ENCODE peak calls at places on chromosomes 3 and 15, in eight cellular contexts. J is astrocyte of the spinal cord, Q is fibroblast of mammary gland, U is heart left ventricle, C is neuronal stem cell, Y is cardiac fibroblast, M is mammary epithelial cell, P is body of pancreas. A is an unnamed sample.

GRCh38 chr15:57525581-57525980 is 66.1 kb upstream of the MYZAP start:
- DNase-seq in M (no peak), C (no peak), P (no peak), J (no peak), Q (no peak), Y (no peak), U (no peak), A (no peak)

GRCh38 chr3:105957722-105958121 is 88.9 kb upstream of the CBLB start:
- DNase-seq in M (peak; percentile 77), Q (peak; percentile 75), C (no peak), U (no peak), P (no peak), J (peak; percentile 44), Y (no peak), A (peak; percentile 50)

GRCh38 chr15:89075121-89075640 is 13.1 kb upstream of the ABHD2 start:
- DNase-seq in J (no peak), C (no peak), P (no peak), Y (no peak), M (peak; percentile 59), U (no peak), Q (no peak), A (no peak)

GRCh38 chr3:142981108-142981507 is 17.6 kb upstream of the PAQR9 start:
- DNase-seq in J (no peak), Y (no peak), U (no peak), Q (no peak), C (no peak), M (no peak), P (no peak), A (no peak)

GRCh38 chr3:142180761-142181362 is 31.5 kb upstream of the TFDP2 start:
- DNase-seq in U (no peak), Y (peak; percentile 73), Q (peak; percentile 51), P (peak; percentile 14), J (peak; percentile 33), C (peak; percentile 14), M (peak; percentile 1), A (peak; percentile 71)

GRCh38 chr3:68428495-68428894 is 503.9 kb downstream of the TAFA4 start:
- DNase-seq in M (no peak), U (no peak), Y (no peak), J (no peak), P (no peak), C (no peak), Q (no peak), A (no peak)

GRCh38 chr3:139430467-139430866 is 41.0 kb upstream of the COPB2 start:
- DNase-seq in P (no peak), C (no peak), Q (no peak), U (no peak), J (no peak), M (peak; percentile 4), Y (no peak), A (no peak)

GRCh38 chr3:101850327-101851048 is 1.2 kb downstream of the NFKBIZ start:
- DNase-seq in C (no peak), J (peak; percentile 80), Y (peak; percentile 74), M (peak; percentile 49), P (no peak), U (no peak), Q (peak; percentile 85), A (peak; percentile 79)

GRCh38 chr3:159872374-159873109 is 116.1 kb upstream of the IL12A start:
- DNase-seq in J (peak; percentile 92), U (no peak), C (no peak), M (peak; percentile 91), Q (peak; percentile 95), Y (peak; percentile 66), P (no peak), A (peak; percentile 86)

GRCh38 chr3:56858331-56858730 is 56.6 kb upstream of the ARHGEF3 start:
- DNase-seq in Q (no peak), J (no peak), U (no peak), C (no peak), Y (no peak), P (no peak), M (peak; percentile 52), A (no peak)

GRCh38 chr3:14771593-14772497 is 46.9 kb upstream of the FGD5 start:
- DNase-seq in C (no peak), Y (no peak), U (no peak), J (no peak), P (peak; percentile 51), M (no peak), Q (no peak), A (no peak)

GRCh38 chr15:47027322-47027946 is 689.9 kb upstream of the SEMA6D start:
- DNase-seq in Q (no peak), M (no peak), U (no peak), Y (no peak), P (no peak), C (no peak), J (no peak), A (no peak)

GRCh38 chr3:184228376-184229137 is 828 bp upstream of the VWA5B2 start:
- DNase-seq in J (no peak), Y (no peak), U (no peak), Q (no peak), C (no peak), P (no peak), M (no peak), A (no peak)

GRCh38 chr15:73630030-73630429 is 3.2 kb downstream of the NPTN start:
- DNase-seq in Q (no peak), Y (no peak), J (no peak), U (no peak), M (peak; percentile 27), C (no peak), P (no peak), A (no peak)

GRCh38 chr15:47620960-47621681 is 96.2 kb upstream of the SEMA6D start:
- DNase-seq in C (no peak), Q (peak; percentile 51), Y (no peak), J (no peak), P (no peak), M (peak; percentile 49), U (no peak), A (no peak)

GRCh38 chr15:92801774-92802464 is 98.2 kb upstream of the CHD2 start:
- DNase-seq in P (peak; percentile 47), C (no peak), Q (peak; percentile 94), J (peak; percentile 89), Y (peak; percentile 95), U (peak; percentile 60), M (peak; percentile 73), A (peak; percentile 95)

GRCh38 chr15:55799287-55800212 is 56.6 kb upstream of the PRTG start:
- DNase-seq in J (peak; percentile 59), Y (peak; percentile 69), P (no peak), U (no peak), C (peak; percentile 69), M (no peak), Q (peak; percentile 66), A (peak; percentile 70)

GRCh38 chr15:38398134-38398533 is 55.8 kb upstream of the FAM98B start:
- DNase-seq in C (no peak), U (peak; percentile 68), J (peak; percentile 99), M (peak; percentile 95), Y (peak; percentile 90), P (peak; percentile 17), Q (peak; percentile 100), A (peak; percentile 94)

GRCh38 chr15:75161788-75162414 is 39.8 kb upstream of the C15orf39 start:
- DNase-seq in J (no peak), M (no peak), U (no peak), Y (peak; percentile 62), C (no peak), P (no peak), Q (peak; percentile 24), A (peak; percentile 61)

GRCh38 chr3:172595648-172596393 is 72.6 kb upstream of the TNFSF10 start:
- DNase-seq in P (peak; percentile 58), C (peak; percentile 11), Q (peak; percentile 76), Y (peak; percentile 64), J (peak; percentile 71), M (peak; percentile 65), U (no peak), A (peak; percentile 77)

GRCh38 chr3:67655364-67656121 is 1.1 kb upstream of the SUCLG2 start:
- DNase-seq in Q (no peak), Y (no peak), C (no peak), P (no peak), U (no peak), M (no peak), J (no peak), A (no peak)

GRCh38 chr3:15676259-15676658 is 74.7 kb downstream of the BTD start:
- DNase-seq in U (no peak), Q (no peak), J (no peak), P (no peak), Y (no peak), M (peak; percentile 35), C (no peak), A (no peak)

GRCh38 chr3:158936530-158937113 is 134.8 kb downstream of the MFSD1 start:
- DNase-seq in U (no peak), Y (no peak), P (no peak), Q (no peak), J (no peak), C (no peak), M (no peak), A (no peak)

GRCh38 chr3:196138927-196139680 is 57.2 kb upstream of the TFRC start:
- DNase-seq in Q (peak; percentile 15), J (no peak), Y (peak; percentile 65), M (peak; percentile 66), U (no peak), P (no peak), C (no peak), A (peak; percentile 71)

GRCh38 chr3:42911551-42911950 is 5.6 kb downstream of the ZNF662 start:
- DNase-seq in M (no peak), Y (no peak), Q (no peak), C (no peak), P (no peak), J (no peak), U (no peak), A (no peak)

GRCh38 chr3:42914771-42915515 is 9.0 kb downstream of the ZNF662 start:
- DNase-seq in Y (no peak), P (no peak), Q (no peak), J (no peak), M (no peak), C (no peak), U (no peak), A (no peak)
- H3K4me3 ChIP-seq in Y (no peak overlapping the region), P (no peak overlapping the region), Q (no peak overlapping the region), J (no peak overlapping the region), M (no peak overlapping the region), C (no peak overlapping the region), U (no peak overlapping the region), A (no peak overlapping the region)

GRCh38 chr3:66392966-66393485 is 107.8 kb downstream of the LRIG1 start:
- DNase-seq in J (no peak), Q (no peak), Y (no peak), M (no peak), C (no peak), U (no peak), P (peak; percentile 7), A (no peak)
- H3K4me3 ChIP-seq in J (no peak overlapping the region), Q (no peak overlapping the region), Y (no peak overlapping the region), M (no peak overlapping the region), C (no peak overlapping the region), U (no peak overlapping the region), P (no peak overlapping the region), A (no peak overlapping the region)

DNA sequence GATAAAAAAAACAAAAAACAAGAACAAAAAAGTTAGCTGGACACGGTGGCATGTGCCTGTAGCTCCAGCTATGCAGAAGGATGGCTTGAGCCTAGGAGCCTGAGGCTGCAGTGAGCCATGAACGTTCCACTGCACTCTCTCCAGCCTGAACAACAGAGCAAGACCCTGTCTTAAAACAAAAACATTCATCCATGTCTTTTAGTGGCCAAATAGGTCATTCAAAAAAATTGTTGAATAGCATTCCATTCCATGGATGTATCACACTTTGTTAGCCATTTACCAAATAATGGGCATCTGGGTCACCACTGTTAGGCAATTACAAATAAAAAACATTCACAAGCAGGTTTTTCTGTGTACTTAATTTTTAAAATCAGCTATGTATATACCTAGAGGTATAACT is 139.7 kb downstream of the STAG1 start:
- DNase-seq in M (no peak), C (no peak), P (no peak), J (no peak), Y (no peak), U (no peak), Q (no peak), A (no peak)
- H3K4me3 ChIP-seq in M (no peak overlapping the region), C (no peak overlapping the region), P (no peak overlapping the region), J (no peak overlapping the region), Y (no peak overlapping the region), U (no peak overlapping the region), Q (no peak overlapping the region), A (no peak overlapping the region)

GRCh38 chr3:37603722-37604121 is 258.0 kb upstream of the CTDSPL start:
- DNase-seq in J (no peak), U (no peak), Q (no peak), P (no peak), M (no peak), C (no peak), Y (no peak), A (no peak)
- H3K4me3 ChIP-seq in J (no peak overlapping the region), U (no peak overlapping the region), Q (no peak overlapping the region), P (no peak overlapping the region), M (no peak overlapping the region), C (no peak overlapping the region), Y (no peak overlapping the region), A (no peak overlapping the region)